ENCODE peak calls at places on chromosomes 5 and 9, in seven cellular contexts. W is PC-3; R is epithelial cell of esophagus; S is OCI-LY7; Y is CD4-positive, alpha-beta T cell; Z is CD8-positive, alpha-beta T cell; X is brain microvascular endothelial cell. M is an unnamed sample.

GRCh38 chr9:23662320-23662719 is 163.7 kb downstream of the ELAVL2 start:
- DNase-seq in W (no peak), R (no peak), S (no peak), Y (no peak), Z (no peak), X (no peak), M (no peak)

GRCh38 chr5:126972062-126972895 is 58.1 kb downstream of the MARCHF3 start:
- DNase-seq in W (no peak), R (no peak), S (peak), Y (peak), Z (peak), X (no peak), M (peak)

GRCh38 chr9:93037476-93037971 is 21.0 kb upstream of the SUSD3 start:
- DNase-seq in W (no peak), R (no peak), S (no peak), Y (no peak), Z (no peak), X (no peak), M (no peak)

GRCh38 chr5:127959152-127959764 is 124.3 kb upstream of the SLC12A2 start:
- DNase-seq in W (peak), R (peak), S (no peak), Y (no peak), Z (no peak), X (peak), M (no peak)

GRCh38 chr9:129094387-129095169 is 13.7 kb downstream of the DOLPP1 start:
- DNase-seq in W (no peak), R (no peak), S (no peak), Y (no peak), Z (no peak), X (no peak), M (no peak)

GRCh38 chr5:17976404-17976803 is 342.1 kb downstream of the TAF11L14 start:
- DNase-seq in W (no peak), R (peak), S (no peak), Y (no peak), Z (no peak), X (no peak), M (no peak)

GRCh38 chr5:32123058-32123805 is 50.9 kb downstream of the GOLPH3 start:
- DNase-seq in W (no peak), R (no peak), S (no peak), Y (no peak), Z (no peak), X (no peak), M (peak)

GRCh38 chr9:131330814-131331600 is 41.5 kb downstream of the PLPP7 start:
- DNase-seq in W (no peak), R (no peak), S (no peak), Y (no peak), Z (no peak), X (no peak), M (no peak)

GRCh38 chr5:79687911-79688310 is 1.7 kb upstream of the CMYA5 start:
- DNase-seq in W (no peak), R (no peak), S (no peak), Y (no peak), Z (no peak), X (no peak), M (no peak)

GRCh38 chr5:64594601-64595518 is 89.0 kb downstream of the RGS7BP start:
- DNase-seq in W (peak), R (peak), S (peak), Y (no peak), Z (no peak), X (no peak), M (no peak)
- TF ChIP-seq CTCF in W (peak), R (no peak), S (peak), Y (no peak), Z (no peak), X (peak), M (no peak)

DNA sequence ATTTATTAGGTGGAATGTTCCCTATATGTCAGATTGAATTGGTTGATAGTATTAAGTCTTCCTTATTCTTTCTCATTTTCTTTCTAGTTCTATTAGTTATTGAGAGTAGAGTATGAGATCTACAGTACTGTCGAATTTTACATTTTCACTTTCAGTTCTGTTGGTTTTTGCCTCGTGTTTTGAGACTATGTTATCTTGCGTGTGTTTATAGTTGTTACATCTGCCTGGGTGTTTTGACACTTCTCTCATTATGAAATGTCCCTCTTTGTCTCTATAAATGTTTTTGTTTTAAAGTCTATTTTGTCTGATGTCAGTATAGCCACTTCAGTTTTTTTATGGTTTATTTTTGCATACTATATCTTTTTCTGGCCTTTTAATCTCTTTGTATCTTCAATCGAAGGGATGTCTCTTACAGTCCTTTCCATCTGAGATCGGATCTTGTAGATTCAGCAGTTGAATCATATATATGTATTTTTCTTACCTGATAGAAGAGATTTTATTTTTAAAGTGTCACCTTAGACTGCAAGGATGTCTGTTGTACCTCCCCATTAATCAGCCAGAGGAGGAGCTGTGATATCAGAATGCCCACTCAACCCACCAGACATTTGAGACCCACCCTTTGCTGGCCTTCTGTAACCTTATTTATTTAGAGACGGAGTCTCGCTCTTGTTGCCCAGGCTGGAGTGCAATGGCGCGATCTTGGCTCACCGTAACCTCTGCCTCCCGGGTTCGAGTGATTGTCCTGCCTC is 20.7 kb downstream of the EHMT1 start:
- DNase-seq in W (no peak), R (no peak), S (no peak), Y (no peak), Z (no peak), X (no peak), M (peak)
- TF ChIP-seq CTCF in W (no peak), R (no peak), S (no peak), Y (no peak), Z (no peak), X (no peak), M (no peak)

DNA sequence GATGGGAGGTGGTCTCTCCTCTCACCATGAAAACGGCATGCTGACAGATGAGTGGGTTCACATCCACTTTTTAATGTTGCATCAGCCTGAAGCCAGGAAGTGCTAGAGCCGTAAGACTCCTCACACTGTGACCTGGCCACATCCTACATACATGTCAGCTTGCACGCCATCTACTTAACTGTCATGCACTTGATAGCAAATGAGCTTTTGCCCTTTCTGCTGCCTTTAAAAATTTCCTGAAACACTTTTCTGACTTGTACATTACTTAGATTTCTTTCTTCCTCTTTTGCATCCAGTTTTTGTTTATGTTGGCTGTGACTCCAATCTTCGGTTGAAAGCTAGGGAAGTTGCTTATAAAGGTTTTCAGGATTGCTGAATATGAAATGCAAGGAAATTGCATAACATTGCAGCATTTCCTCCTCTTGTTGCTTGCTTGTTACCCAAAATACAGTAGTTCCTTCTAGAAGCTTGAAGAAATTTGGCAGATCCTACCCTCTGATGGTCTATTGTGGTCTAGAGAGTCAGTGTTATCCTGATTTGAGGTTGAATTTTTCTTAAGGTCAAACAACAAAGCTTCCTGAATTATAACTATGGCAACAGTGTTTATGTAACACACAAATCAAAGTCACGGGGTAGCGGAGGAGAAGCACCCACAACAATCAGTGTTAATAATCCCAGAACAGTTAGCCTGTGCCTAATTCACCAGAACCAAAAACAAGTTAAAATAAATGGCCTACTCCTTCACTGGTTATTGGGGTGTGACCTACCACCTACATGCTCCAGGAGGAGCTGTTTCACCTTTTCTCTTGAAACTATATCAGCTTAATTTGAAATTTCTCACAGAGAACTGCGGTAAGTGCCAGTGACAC is 232.5 kb downstream of the ARHGAP26 start:
- DNase-seq in W (peak), R (peak), S (peak), Y (peak), Z (peak), X (peak), M (peak)
- TF ChIP-seq CTCF in W (peak), R (peak), S (peak), Y (peak), Z (peak), X (peak), M (peak)

DNA sequence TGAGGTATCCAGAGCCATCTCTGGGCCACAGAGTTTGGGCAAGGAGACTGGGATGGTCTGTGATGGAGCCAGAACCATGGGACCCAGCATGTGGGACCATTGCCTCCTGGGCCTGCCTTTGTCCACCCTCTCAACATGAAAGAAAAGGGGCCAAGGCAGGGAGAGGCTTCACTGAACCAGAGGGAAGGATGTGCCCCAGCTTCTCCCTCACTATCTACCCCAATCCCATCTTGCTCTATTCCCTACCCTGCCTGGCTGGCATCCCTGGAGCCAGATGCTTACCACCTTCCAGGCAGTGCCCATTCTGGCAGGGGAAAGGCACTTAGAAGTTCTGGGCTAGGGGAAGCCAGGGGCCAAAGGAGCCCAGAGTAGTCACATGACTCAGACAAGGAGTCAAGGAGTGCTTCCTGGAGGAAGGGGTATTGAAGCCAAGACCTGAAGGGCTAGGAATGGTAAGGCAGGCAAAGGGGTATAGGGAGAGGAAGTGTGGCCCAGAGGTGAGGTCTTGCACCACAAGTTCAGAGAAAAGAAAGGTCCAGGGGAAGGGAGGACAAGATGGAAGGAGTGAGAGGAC is 9.8 kb downstream of the PDLIM4 start:
- DNase-seq in W (no peak), R (no peak), S (no peak), Y (no peak), Z (no peak), X (no peak), M (no peak)
- TF ChIP-seq CTCF in W (no peak), R (no peak), S (no peak), Y (no peak), Z (no peak), X (no peak), M (no peak)